ENCODE peak calls at places on chromosomes 3 and 15, in five cellular contexts. T is AG08395, G is SHP77, X is NCI-H226, H is neuronal stem cell. D is an unnamed sample.

GRCh38 chr15:40647523-40647922 is 47.5 kb upstream of the RAD51 start:
- DNase-seq in T (no peak), G (no peak), X (no peak), H (no peak), D (no peak)

GRCh38 chr15:72306211-72306785 is 13.7 kb downstream of the CELF6 start:
- DNase-seq in T (no peak), G (no peak), X (no peak), H (no peak), D (peak; percentile 58)

GRCh38 chr3:196332168-196332567 is 6.0 kb downstream of the TM4SF19 start:
- DNase-seq in T (no peak), G (no peak), X (no peak), H (no peak), D (no peak)

GRCh38 chr3:197533396-197534347 is 22.1 kb downstream of the BDH1 start:
- DNase-seq in T (no peak), G (no peak), X (peak; percentile 55), H (no peak), D (no peak)

GRCh38 chr3:128201158-128201755 is 48.0 kb downstream of the EEFSEC start:
- DNase-seq in T (no peak), G (no peak), X (no peak), H (no peak), D (no peak)

GRCh38 chr3:99753268-99753975 is 64.2 kb upstream of the CMSS1 start:
- DNase-seq in T (peak; percentile 54), G (peak; percentile 41), X (peak; percentile 31), H (peak; percentile 50), D (peak; percentile 38)

GRCh38 chr3:119586707-119587317 is 7.5 kb downstream of the ADPRH start:
- DNase-seq in T (no peak), G (no peak), X (no peak), H (no peak), D (no peak)

GRCh38 chr3:50155891-50156290 is 767 bp downstream of the SEMA3F start:
- DNase-seq in T (no peak), G (no peak), X (no peak), H (no peak), D (no peak)

GRCh38 chr15:73237910-73238309 is 130.8 kb downstream of the HCN4 start:
- DNase-seq in T (no peak), G (no peak), X (no peak), H (no peak), D (no peak)